ENCODE peak calls at places on chromosome 1, in nine cellular contexts. P is spleen, C is body of pancreas, J is A549, B is uterus, W is tibial nerve, Z is IMR-90, U is heart left ventricle, Y is Peyer's patch. M is an unnamed sample.

GRCh38 chr1:209850342-209850979 is 22.7 kb downstream of the UTP25 start:
- DNase-seq in P (no peak), C (peak), J (peak), B (no peak), W (no peak), Z (peak), U (peak), Y (peak), M (no peak)

GRCh38 chr1:113423826-113424225 is 33.5 kb downstream of the MAGI3 start:
- DNase-seq in P (no peak), C (no peak), J (no peak), B (no peak), W (no peak), Z (no peak), U (no peak), Y (no peak), M (no peak)

GRCh38 chr1:56575865-56576264 is 3.5 kb downstream of the PLPP3 start:
- DNase-seq in P (no peak), C (no peak), J (no peak), B (no peak), W (no peak), Z (no peak), U (no peak), Y (no peak), M (no peak)

GRCh38 chr1:33365560-33365997 is 44.7 kb upstream of the A3GALT2 start:
- DNase-seq in P (no peak), C (no peak), J (no peak), B (peak), W (no peak), Z (peak), U (peak), Y (no peak), M (no peak)

GRCh38 chr1:206419783-206420182 is 50.5 kb upstream of the IKBKE start:
- DNase-seq in P (no peak), C (no peak), J (no peak), B (no peak), W (no peak), Z (peak), U (no peak), Y (no peak), M (no peak)

GRCh38 chr1:216005916-216006315 is 417.3 kb downstream of the USH2A start:
- DNase-seq in P (no peak), C (no peak), J (no peak), B (no peak), W (no peak), Z (peak), U (no peak), Y (no peak), M (no peak)

GRCh38 chr1:218772575-218772974 is 401.1 kb upstream of the LYPLAL1 start:
- DNase-seq in P (no peak), C (no peak), J (no peak), B (no peak), W (no peak), Z (peak), U (no peak), Y (no peak), M (no peak)

GRCh38 chr1:62508187-62508758 is 71.4 kb downstream of the USP1 start:
- DNase-seq in P (no peak), C (no peak), J (peak), B (no peak), W (no peak), Z (peak), U (no peak), Y (no peak), M (no peak)

GRCh38 chr1:96075704-96076455 is 645.7 kb upstream of the PTBP2 start:
- DNase-seq in P (no peak), C (no peak), J (no peak), B (no peak), W (no peak), Z (no peak), U (no peak), Y (no peak), M (no peak)

GRCh38 chr1:228091084-228091483 is 8.6 kb downstream of the ARF1 start:
- DNase-seq in P (peak), C (no peak), J (no peak), B (no peak), W (no peak), Z (no peak), U (no peak), Y (no peak), M (no peak)

GRCh38 chr1:101251504-101251903 is 14.7 kb downstream of the S1PR1 start:
- DNase-seq in P (no peak), C (no peak), J (no peak), B (no peak), W (no peak), Z (no peak), U (no peak), Y (no peak), M (no peak)

GRCh38 chr1:201110616-201111015 is 1.6 kb downstream of the CACNA1S start:
- DNase-seq in P (no peak), C (no peak), J (no peak), B (no peak), W (no peak), Z (no peak), U (no peak), Y (no peak), M (no peak)

GRCh38 chr1:214510914-214511638 is 40.3 kb downstream of the PTPN14 start:
- DNase-seq in P (no peak), C (no peak), J (no peak), B (no peak), W (no peak), Z (no peak), U (no peak), Y (no peak), M (no peak)

GRCh38 chr1:56080123-56080522 is 499.2 kb downstream of the PLPP3 start:
- DNase-seq in P (no peak), C (no peak), J (no peak), B (no peak), W (no peak), Z (peak), U (no peak), Y (no peak), M (no peak)

GRCh38 chr1:173661271-173661670 is 8.4 kb downstream of the ANKRD45 start:
- DNase-seq in P (no peak), C (no peak), J (no peak), B (no peak), W (no peak), Z (no peak), U (no peak), Y (no peak), M (no peak)

GRCh38 chr1:54407201-54407956 is 1.2 kb upstream of the SSBP3 start:
- DNase-seq in P (peak), C (peak), J (peak), B (peak), W (peak), Z (peak), U (peak), Y (peak), M (peak)

GRCh38 chr1:20988030-20988825 is 188.5 kb downstream of the EIF4G3 start:
- DNase-seq in P (no peak), C (no peak), J (no peak), B (no peak), W (no peak), Z (peak), U (no peak), Y (no peak), M (no peak)

GRCh38 chr1:114779722-114780121 is 763 bp downstream of the SIKE1 start:
- DNase-seq in P (no peak), C (no peak), J (no peak), B (no peak), W (no peak), Z (no peak), U (no peak), Y (no peak), M (no peak)

GRCh38 chr1:114780344-114781226 is at the start of gene SIKE1:
- DNase-seq in P (peak), C (peak), J (peak), B (peak), W (peak), Z (peak), U (peak), Y (peak), M (peak)
- TF ChIP-seq POLR2A in P (peak), C (peak), J (peak), B (peak), W (peak), Z (peak), U (no peak), Y (peak), M (no peak)

GRCh38 chr1:45304311-45305081 is 22.2 kb upstream of the HPDL start:
- DNase-seq in P (peak), C (peak), J (no peak), B (peak), W (no peak), Z (peak), U (no peak), Y (peak), M (peak)
- TF ChIP-seq CTCF in P (no peak), C (no peak), J (no peak), B (no peak), W (no peak), Z (no peak), U (no peak), Y (no peak), M (no peak)

GRCh38 chr1:7459915-7460314 is 311.2 kb upstream of the VAMP3 start:
- DNase-seq in P (no peak), C (no peak), J (no peak), B (no peak), W (no peak), Z (no peak), U (no peak), Y (no peak), M (no peak)
- TF ChIP-seq POLR2A in P (no peak), C (no peak), J (no peak), B (no peak), W (no peak), Z (no peak), U (no peak), Y (no peak), M (no peak)

GRCh38 chr1:87792094-87792493 is 463.4 kb downstream of the LMO4 start:
- DNase-seq in P (no peak), C (no peak), J (no peak), B (no peak), W (no peak), Z (no peak), U (no peak), Y (no peak), M (no peak)
- TF ChIP-seq CTCF in P (no peak), C (peak), J (no peak), B (no peak), W (no peak), Z (no peak), U (no peak), Y (no peak), M (no peak)

GRCh38 chr1:181262069-181262468 is 173.6 kb downstream of the IER5 start:
- DNase-seq in P (no peak), C (no peak), J (no peak), B (no peak), W (no peak), Z (no peak), U (no peak), Y (no peak), M (no peak)

GRCh38 chr1:181260271-181260670 is 171.8 kb downstream of the IER5 start:
- DNase-seq in P (no peak), C (no peak), J (no peak), B (no peak), W (no peak), Z (no peak), U (no peak), Y (no peak), M (no peak)

GRCh38 chr1:181258971-181259745 is 170.7 kb downstream of the IER5 start:
- DNase-seq in P (no peak), C (no peak), J (no peak), B (no peak), W (no peak), Z (no peak), U (no peak), Y (no peak), M (no peak)

GRCh38 chr1:181263444-181263843 is 174.9 kb downstream of the IER5 start:
- DNase-seq in P (no peak), C (no peak), J (no peak), B (no peak), W (no peak), Z (no peak), U (no peak), Y (no peak), M (no peak)

DNA sequence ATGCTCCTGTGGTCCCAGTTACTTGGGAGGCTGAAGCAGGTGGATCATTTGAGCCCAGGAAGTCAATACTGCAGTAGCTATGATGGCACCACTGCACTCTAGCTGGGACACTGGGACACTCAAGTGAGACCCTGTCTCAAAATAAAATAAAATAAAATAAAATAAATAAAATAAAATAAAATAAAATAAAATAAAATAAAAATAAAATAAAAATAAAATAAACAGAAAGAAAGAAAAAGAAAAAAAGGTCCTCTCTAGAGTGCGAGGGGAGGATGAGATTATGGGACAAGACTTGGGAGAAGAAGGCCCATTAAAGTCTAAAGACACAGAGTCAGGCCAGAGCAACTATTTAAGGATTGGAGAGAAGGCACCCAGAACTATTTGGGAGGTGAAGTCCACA is 172.5 kb downstream of the IER5 start:
- DNase-seq in P (no peak), C (no peak), J (no peak), B (no peak), W (no peak), Z (no peak), U (no peak), Y (no peak), M (no peak)
- TF ChIP-seq POLR2A in P (no peak), C (no peak), J (no peak), B (no peak), W (no peak), Z (no peak), U (no peak), Y (no peak), M (no peak)

M was measured in lower leg skin.